ENCODE peak calls at places on chromosomes 5 and 9, in seven cellular contexts. R is CD8-positive, alpha-beta T cell; Y is small intestine; Z is OCI-LY7; J is ovary; T is adipocyte; N is right cardiac atrium. A is an unnamed sample.

GRCh38 chr9:9874270-9874669 is 738.5 kb downstream of the PTPRD start:
- DNase-seq in R (no peak), Y (no peak), Z (no peak), J (no peak), T (no peak), N (no peak), A (no peak)

GRCh38 chr9:32899181-32899580 is 102.2 kb downstream of the APTX start:
- DNase-seq in R (no peak), Y (no peak), Z (no peak), J (no peak), T (no peak), N (no peak), A (no peak)

GRCh38 chr9:136848393-136849037 is 694 bp upstream of the PHPT1 start:
- DNase-seq in R (no peak), Y (peak; percentile 46), Z (peak; percentile 61), J (no peak), T (peak; percentile 69), N (peak; percentile 85), A (no peak)

GRCh38 chr9:6758418-6759113 is 793 bp downstream of the KDM4C start:
- DNase-seq in R (peak; percentile 53), Y (peak; percentile 65), Z (peak; percentile 69), J (peak; percentile 64), T (peak; percentile 71), N (peak; percentile 75), A (peak; percentile 40)

GRCh38 chr5:177509361-177509951 is at the start of gene DOK3:
- DNase-seq in R (no peak), Y (no peak), Z (peak; percentile 82), J (no peak), T (no peak), N (peak; percentile 84), A (peak; percentile 62)

GRCh38 chr5:143581649-143582048 is 178.2 kb upstream of the NR3C1 start:
- DNase-seq in R (no peak), Y (no peak), Z (no peak), J (no peak), T (no peak), N (no peak), A (no peak)

GRCh38 chr5:114726126-114726525 is 364.3 kb downstream of the KCNN2 start:
- DNase-seq in R (no peak), Y (no peak), Z (no peak), J (no peak), T (no peak), N (no peak), A (no peak)

GRCh38 chr5:164504141-164504772 is 998.8 kb downstream of the MAT2B start:
- DNase-seq in R (no peak), Y (peak; percentile 47), Z (peak; percentile 55), J (no peak), T (peak; percentile 83), N (no peak), A (peak; percentile 17)

GRCh38 chr9:70205366-70206020 is 53.3 kb upstream of the SMC5 start:
- DNase-seq in R (no peak), Y (no peak), Z (no peak), J (no peak), T (no peak), N (no peak), A (peak; percentile 10)

GRCh38 chr9:126412945-126413344 is 86.3 kb downstream of the MVB12B start:
- DNase-seq in R (no peak), Y (no peak), Z (no peak), J (no peak), T (no peak), N (no peak), A (no peak)

GRCh38 chr9:133683494-133684460 is 47.6 kb downstream of the DBH start:
- DNase-seq in R (peak; percentile 52), Y (peak; percentile 59), Z (peak; percentile 19), J (no peak), T (no peak), N (peak; percentile 93), A (peak; percentile 34)

GRCh38 chr9:118578467-118578866 is 790.8 kb downstream of the BRINP1 start:
- DNase-seq in R (no peak), Y (no peak), Z (no peak), J (no peak), T (peak; percentile 54), N (no peak), A (no peak)

GRCh38 chr9:117134826-117135411 is 279.9 kb downstream of the ASTN2 start:
- DNase-seq in R (no peak), Y (no peak), Z (no peak), J (no peak), T (no peak), N (no peak), A (no peak)

GRCh38 chr9:36843964-36844363 is 190.1 kb downstream of the PAX5 start:
- DNase-seq in R (no peak), Y (no peak), Z (no peak), J (no peak), T (no peak), N (no peak), A (no peak)
- H3K4me1 ChIP-seq in R (no peaks in the 10 kb centered on the region), Y (no peaks in the 10 kb centered on the region), Z (no peaks in the 10 kb centered on the region), J (no peaks in the 10 kb centered on the region), T (peaks cover 18% of the 10 kb centered on the region), N (no peaks in the 10 kb centered on the region), A (peaks cover 27% of the 10 kb centered on the region)

GRCh38 chr5:149800563-149801103 is 70.5 kb downstream of the PPARGC1B start:
- DNase-seq in R (no peak), Y (no peak), Z (no peak), J (no peak), T (no peak), N (no peak), A (no peak)

GRCh38 chr5:149801307-149801985 is 71.3 kb downstream of the PPARGC1B start:
- DNase-seq in R (no peak), Y (no peak), Z (no peak), J (no peak), T (no peak), N (no peak), A (peak; percentile 51)

GRCh38 chr5:149803641-149804468 is 73.7 kb downstream of the PPARGC1B start:
- DNase-seq in R (no peak), Y (no peak), Z (no peak), J (peak; percentile 49), T (no peak), N (peak; percentile 71), A (no peak)

GRCh38 chr5:149803153-149803552 is 73.0 kb downstream of the PPARGC1B start:
- DNase-seq in R (no peak), Y (no peak), Z (no peak), J (no peak), T (no peak), N (no peak), A (no peak)

DNA sequence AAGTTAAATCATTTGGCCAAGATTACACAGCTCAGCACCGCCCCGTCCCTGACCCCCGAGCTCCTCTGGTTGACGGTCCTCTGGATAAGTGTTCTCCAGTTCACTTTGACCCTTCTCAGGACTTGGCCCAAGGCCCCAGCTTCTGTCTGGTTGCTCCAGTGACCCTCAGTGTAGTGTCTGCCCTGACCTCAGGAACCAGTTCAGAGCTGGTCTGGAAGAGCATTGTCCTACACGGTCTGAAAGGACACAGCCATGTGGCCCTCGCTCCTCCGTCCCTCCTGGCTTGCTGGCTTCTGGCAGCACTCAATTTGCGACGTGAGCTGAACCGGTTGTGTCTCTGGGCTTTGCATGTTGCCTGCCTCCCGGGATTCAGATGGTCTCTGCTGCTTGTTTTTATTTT is 71.9 kb downstream of the PPARGC1B start:
- DNase-seq in R (no peak), Y (no peak), Z (no peak), J (no peak), T (no peak), N (peak; percentile 68), A (no peak)
- H3K4me1 ChIP-seq in R (no peaks in the 10 kb centered on the region), Y (peaks cover 3% of the 10 kb centered on the region), Z (no peaks in the 10 kb centered on the region), J (peaks cover 32% of the 10 kb centered on the region), T (peaks cover 69% of the 10 kb centered on the region), N (peaks cover 34% of the 10 kb centered on the region), A (peaks cover 83% of the 10 kb centered on the region)

DNA sequence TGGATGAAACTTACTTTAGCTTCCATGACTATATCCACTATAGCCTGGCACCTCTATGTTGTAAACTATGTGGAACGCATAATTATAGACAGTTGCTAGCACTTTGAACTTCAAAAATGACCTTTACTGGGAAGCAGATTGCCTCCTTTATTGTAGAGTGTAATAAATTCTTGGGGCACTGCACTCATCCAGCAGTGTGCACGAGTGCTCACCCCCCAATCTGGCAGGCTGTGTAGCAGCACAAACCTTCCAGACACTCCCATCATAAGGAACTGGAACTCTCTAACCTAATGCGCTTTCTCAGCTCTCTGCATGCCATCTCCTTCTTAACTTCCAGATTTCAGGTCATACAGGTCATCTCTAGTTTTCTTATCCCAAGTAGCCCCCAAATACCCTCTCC is 1.5 kb upstream of the PDE6A start:
- DNase-seq in R (no peak), Y (peak; percentile 93), Z (no peak), J (no peak), T (no peak), N (no peak), A (no peak)
- H3K4me1 ChIP-seq in R (no peaks in the 10 kb centered on the region), Y (no peaks in the 10 kb centered on the region), Z (no peaks in the 10 kb centered on the region), J (no peaks in the 10 kb centered on the region), T (no peaks in the 10 kb centered on the region), N (no peaks in the 10 kb centered on the region), A (peaks cover 14% of the 10 kb centered on the region)

GRCh38 chr5:156582193-156582598 is 255.2 kb downstream of the SGCD start:
- DNase-seq in R (no peak), Y (no peak), Z (no peak), J (no peak), T (no peak), N (no peak), A (no peak)

GRCh38 chr5:156587012-156587411 is 260.0 kb downstream of the SGCD start:
- DNase-seq in R (no peak), Y (no peak), Z (no peak), J (no peak), T (no peak), N (no peak), A (no peak)

GRCh38 chr5:156581725-156582124 is 254.8 kb downstream of the SGCD start:
- DNase-seq in R (no peak), Y (no peak), Z (no peak), J (no peak), T (no peak), N (no peak), A (no peak)

GRCh38 chr5:156585999-156586398 is 259.0 kb downstream of the SGCD start:
- DNase-seq in R (no peak), Y (no peak), Z (no peak), J (no peak), T (no peak), N (no peak), A (no peak)

DNA sequence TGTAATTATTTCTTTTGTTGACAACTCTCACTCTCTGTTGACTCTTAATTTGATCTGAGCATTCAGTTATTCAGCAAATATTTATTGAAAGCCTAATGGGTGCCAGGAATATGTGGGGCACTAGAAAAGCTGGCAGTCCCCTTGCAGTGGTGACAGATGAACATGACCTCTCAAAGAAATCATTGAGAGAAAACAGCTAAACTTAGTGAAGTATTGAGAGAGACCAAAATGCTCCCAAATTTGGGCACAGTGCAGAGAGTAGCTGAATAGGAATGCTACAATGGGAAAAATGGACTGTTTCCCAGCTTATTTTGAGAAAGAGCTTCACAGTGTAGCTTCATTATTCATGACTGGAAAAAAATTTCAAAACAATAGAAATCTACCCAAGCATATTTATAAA is 257.9 kb downstream of the SGCD start:
- DNase-seq in R (no peak), Y (no peak), Z (no peak), J (no peak), T (peak; percentile 15), N (no peak), A (no peak)
- H3K4me1 ChIP-seq in R (no peaks in the 10 kb centered on the region), Y (no peaks in the 10 kb centered on the region), Z (no peaks in the 10 kb centered on the region), J (peaks cover 4% of the 10 kb centered on the region), T (peaks cover 5% of the 10 kb centered on the region), N (peaks cover 6% of the 10 kb centered on the region), A (no peaks in the 10 kb centered on the region)